ENCODE peak calls at places on chromosomes 6 and 20, in ten cellular contexts. N, A, T, F, Y, L, D, U, G and W are unnamed samples.

GRCh38 chr6:133804263-133804662 is 84.7 kb upstream of the TCF21 start:
- DNase-seq in N (no peak), Y (no peak), T (peak), A (peak), G (no peak), U (no peak), L (no peak), D (peak), F (no peak), W (no peak)

GRCh38 chr6:75412937-75413662 is 80.5 kb downstream of the FILIP1 start:
- DNase-seq in A (peak), G (no peak), T (peak), N (no peak), U (no peak), L (no peak), F (no peak), D (peak), Y (no peak), W (no peak)

GRCh38 chr20:31570735-31571617 is 34.1 kb upstream of the ID1 start:
- DNase-seq in U (no peak), Y (no peak), T (no peak), D (no peak), F (no peak), A (no peak), G (no peak), N (peak), L (no peak), W (no peak)

GRCh38 chr20:24100370-24101011 is 111.9 kb upstream of the GGTLC1 start:
- DNase-seq in A (peak), Y (peak), G (peak), L (peak), N (no peak), F (peak), T (peak), U (peak), D (peak), W (peak)

GRCh38 chr6:75424610-75425548 is 68.7 kb downstream of the FILIP1 start:
- DNase-seq in Y (no peak), U (peak), D (peak), L (no peak), F (no peak), A (peak), G (no peak), N (no peak), T (peak), W (no peak)

GRCh38 chr6:27297857-27298730 is 14.0 kb downstream of the POM121L2 start:
- DNase-seq in G (no peak), N (no peak), U (peak), L (peak), F (peak), D (peak), Y (no peak), T (peak), A (peak), W (no peak)

GRCh38 chr6:3297909-3298308 is 39.2 kb downstream of the PSMG4 start:
- DNase-seq in L (no peak), D (no peak), N (no peak), Y (no peak), A (no peak), F (no peak), G (no peak), T (no peak), U (no peak), W (no peak)

GRCh38 chr6:6900566-6901204 is 207.1 kb upstream of the RREB1 start:
- DNase-seq in F (no peak), N (no peak), U (no peak), T (no peak), Y (no peak), A (no peak), G (no peak), D (no peak), L (no peak), W (no peak)

GRCh38 chr6:29071831-29072723 is 15.0 kb downstream of the OR2B3 start:
- DNase-seq in A (peak), F (peak), Y (peak), N (no peak), L (peak), G (peak), T (peak), D (peak), U (peak), W (peak)

GRCh38 chr6:41673704-41674000 is 35.4 kb downstream of the MDFI start:
- DNase-seq in D (no peak), T (no peak), G (no peak), U (no peak), A (no peak), L (no peak), F (no peak), N (no peak), Y (no peak), W (no peak)